ENCODE peak calls at places on chromosomes 16 and 17, in five cellular contexts. One of them, this sample, is unnamed.

GRCh38 chr16:61871837-61872777 is 164.1 kb downstream of the CDH8 start:
- DNase-seq in K562: no peak
- DNase-seq in GM12878: no peak
- DNase-seq in H1: no peak
- DNase-seq in HepG2: no peak
- DNase-seq in this sample: no peak

GRCh38 chr17:34885076-34885475 is 76.2 kb downstream of the CCT6B start:
- DNase-seq in K562: peak; percentile 51
- DNase-seq in GM12878: no peak
- DNase-seq in H1: no peak
- DNase-seq in HepG2: no peak
- DNase-seq in this sample: no peak

GRCh38 chr17:2955931-2956582 is 107.3 kb downstream of the OR1D5 start:
- DNase-seq in K562: no peak
- DNase-seq in GM12878: no peak
- DNase-seq in H1: no peak
- DNase-seq in HepG2: no peak
- DNase-seq in this sample: no peak

GRCh38 chr17:54891176-54891821 is 9.4 kb upstream of the TOM1L1 start:
- DNase-seq in K562: peak; percentile 75
- DNase-seq in GM12878: no peak
- DNase-seq in H1: no peak
- DNase-seq in HepG2: peak; percentile 61
- DNase-seq in this sample: peak; percentile 57

GRCh38 chr16:10988164-10988803 is 43.9 kb downstream of the CLEC16A start:
- DNase-seq in K562: peak; percentile 31
- DNase-seq in GM12878: no peak
- DNase-seq in H1: no peak
- DNase-seq in HepG2: no peak
- DNase-seq in this sample: no peak

GRCh38 chr16:11588321-11589244 is 1.9 kb upstream of the LITAF start:
- DNase-seq in K562: no peak
- DNase-seq in GM12878: no peak
- DNase-seq in H1: no peak
- DNase-seq in HepG2: no peak
- DNase-seq in this sample: no peak

GRCh38 chr16:1500465-1501150 is 7.4 kb downstream of the TELO2 start:
- DNase-seq in K562: no peak
- DNase-seq in GM12878: no peak
- DNase-seq in H1: no peak
- DNase-seq in HepG2: no peak
- DNase-seq in this sample: no peak

GRCh38 chr16:29820730-29821662 is 734 bp downstream of the MVP start:
- DNase-seq in K562: no peak
- DNase-seq in GM12878: peak; percentile 41
- DNase-seq in H1: no peak
- DNase-seq in HepG2: no peak
- DNase-seq in this sample: no peak

GRCh38 chr17:77736721-77737120 is 221.8 kb upstream of the TNRC6C start:
- DNase-seq in K562: no peak
- DNase-seq in GM12878: no peak
- DNase-seq in H1: no peak
- DNase-seq in HepG2: no peak
- DNase-seq in this sample: no peak

GRCh38 chr17:75914643-75915265 is 10.1 kb upstream of the MRPL38 start:
- DNase-seq in K562: no peak
- DNase-seq in GM12878: no peak
- DNase-seq in H1: no peak
- DNase-seq in HepG2: peak; percentile 50
- DNase-seq in this sample: no peak

GRCh38 chr17:44996304-44996703 is 28.2 kb upstream of the C1QL1 start:
- DNase-seq in K562: no peak
- DNase-seq in GM12878: no peak
- DNase-seq in H1: no peak
- DNase-seq in HepG2: no peak
- DNase-seq in this sample: no peak

GRCh38 chr16:81500833-81501521 is 56.4 kb downstream of the CMIP start:
- DNase-seq in K562: no peak
- DNase-seq in GM12878: no peak
- DNase-seq in H1: no peak
- DNase-seq in HepG2: no peak
- DNase-seq in this sample: no peak

GRCh38 chr16:27426423-27427408 is 24.7 kb downstream of the IL21R start:
- DNase-seq in K562: peak; percentile 78
- DNase-seq in GM12878: peak; percentile 93
- DNase-seq in H1: no peak
- DNase-seq in HepG2: peak; percentile 60
- DNase-seq in this sample: peak; percentile 28

GRCh38 chr16:85527042-85527766 is 85.9 kb upstream of the GSE1 start:
- DNase-seq in K562: no peak
- DNase-seq in GM12878: no peak
- DNase-seq in H1: no peak
- DNase-seq in HepG2: no peak
- DNase-seq in this sample: no peak

GRCh38 chr17:66235377-66235994 is 6.3 kb upstream of the APOH start:
- DNase-seq in K562: no peak
- DNase-seq in GM12878: no peak
- DNase-seq in H1: no peak
- DNase-seq in HepG2: peak; percentile 86
- DNase-seq in this sample: no peak

GRCh38 chr17:29048440-29049360 is 5.8 kb downstream of the PIPOX start:
- DNase-seq in K562: no peak
- DNase-seq in GM12878: no peak
- DNase-seq in H1: no peak
- DNase-seq in HepG2: no peak
- DNase-seq in this sample: no peak

GRCh38 chr16:83746611-83747010 is 61.2 kb upstream of the HSBP1 start:
- DNase-seq in K562: no peak
- DNase-seq in GM12878: no peak
- DNase-seq in H1: no peak
- DNase-seq in HepG2: no peak
- DNase-seq in this sample: no peak

GRCh38 chr16:30895592-30896202 is 717 bp upstream of the CTF1 start:
- DNase-seq in K562: peak; percentile 68
- DNase-seq in GM12878: no peak
- DNase-seq in H1: no peak
- DNase-seq in HepG2: no peak
- DNase-seq in this sample: peak; percentile 34

GRCh38 chr17:4942760-4943508 is 2.9 kb downstream of the RNF167 start:
- DNase-seq in K562: no peak
- DNase-seq in GM12878: no peak
- DNase-seq in H1: no peak
- DNase-seq in HepG2: no peak
- DNase-seq in this sample: no peak

GRCh38 chr16:85898521-85899442 is at the start of gene IRF8:
- DNase-seq in K562: no peak
- DNase-seq in GM12878: peak; percentile 59
- DNase-seq in H1: no peak
- DNase-seq in HepG2: no peak
- DNase-seq in this sample: no peak

GRCh38 chr16:8797364-8798173 is at the start of the genes PMM2 and TMEM186:
- DNase-seq in K562: peak; percentile 97
- DNase-seq in GM12878: peak; percentile 92
- DNase-seq in H1: peak; percentile 94
- DNase-seq in HepG2: peak; percentile 99
- DNase-seq in this sample: peak; percentile 88

GRCh38 chr16:50525716-50526115 is 22.5 kb upstream of the NKD1 start:
- DNase-seq in K562: no peak
- DNase-seq in GM12878: no peak
- DNase-seq in H1: no peak
- DNase-seq in HepG2: no peak
- DNase-seq in this sample: no peak

GRCh38 chr16:71230122-71230845 is at the start of gene HYDIN:
- DNase-seq in K562: peak; percentile 67
- DNase-seq in GM12878: no peak
- DNase-seq in H1: peak; percentile 61
- DNase-seq in HepG2: peak; percentile 15
- DNase-seq in this sample: no peak

GRCh38 chr16:69179255-69180010 is 7.5 kb upstream of the SNTB2 start:
- DNase-seq in K562: no peak
- DNase-seq in GM12878: no peak
- DNase-seq in H1: no peak
- DNase-seq in HepG2: peak; percentile 40
- DNase-seq in this sample: no peak

GRCh38 chr16:10868089-10868488 is 8.9 kb upstream of the CIITA start:
- DNase-seq in K562: no peak
- DNase-seq in GM12878: no peak
- DNase-seq in H1: no peak
- DNase-seq in HepG2: no peak
- DNase-seq in this sample: no peak

GRCh38 chr16:19294156-19294649 is 8.7 kb downstream of the CLEC19A start:
- DNase-seq in K562: no peak
- DNase-seq in GM12878: peak; percentile 84
- DNase-seq in H1: no peak
- DNase-seq in HepG2: no peak
- DNase-seq in this sample: no peak

GRCh38 chr16:69150146-69150865 is 17.9 kb downstream of the UTP4 start:
- DNase-seq in K562: peak; percentile 54
- DNase-seq in GM12878: no peak
- DNase-seq in H1: no peak
- DNase-seq in HepG2: peak; percentile 68
- DNase-seq in this sample: peak; percentile 55

GRCh38 chr17:38455288-38455915 is 27.1 kb downstream of the ARHGAP23 start:
- DNase-seq in K562: no peak
- DNase-seq in GM12878: no peak
- DNase-seq in H1: no peak
- DNase-seq in HepG2: no peak
- DNase-seq in this sample: no peak

GRCh38 chr17:8803531-8804416 is 4.6 kb upstream of the MFSD6L start:
- DNase-seq in K562: no peak
- DNase-seq in GM12878: no peak
- DNase-seq in H1: no peak
- DNase-seq in HepG2: peak; percentile 31
- DNase-seq in this sample: no peak
- TF ChIP-seq SRF in K562: no peak
- TF ChIP-seq SRF in GM12878: no peak
- TF ChIP-seq SRF in H1: no peak
- TF ChIP-seq SRF in HepG2: no peak
- TF ChIP-seq SRF in this sample: no peak

GRCh38 chr16:88681709-88682451 is 4.4 kb downstream of the SNAI3 start:
- DNase-seq in K562: no peak
- DNase-seq in GM12878: peak; percentile 84
- DNase-seq in H1: no peak
- DNase-seq in HepG2: no peak
- DNase-seq in this sample: no peak
- TF ChIP-seq SRF in K562: no peak
- TF ChIP-seq SRF in GM12878: no peak
- TF ChIP-seq SRF in H1: no peak
- TF ChIP-seq SRF in HepG2: no peak
- TF ChIP-seq SRF in this sample: no peak

DNA sequence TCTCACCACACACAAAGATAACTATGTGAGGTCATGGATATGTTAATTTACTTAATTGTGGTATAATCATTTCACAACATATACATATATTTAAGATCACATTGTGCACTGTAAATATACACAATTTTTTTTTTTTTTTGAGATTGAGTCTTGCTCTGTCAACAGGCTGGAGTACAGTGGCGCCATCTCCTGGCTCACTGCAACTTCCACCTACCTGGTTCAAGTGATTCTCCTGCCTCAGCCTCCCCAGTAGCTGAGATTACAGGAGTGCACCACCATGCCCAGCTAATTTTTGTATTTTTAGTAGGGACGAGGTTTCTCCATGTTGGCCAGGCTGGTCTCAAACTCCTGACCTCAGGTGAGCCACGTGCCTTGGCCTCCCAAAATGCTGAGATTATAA is 11.5 kb upstream of the PRSS54 start:
- DNase-seq in K562: no peak
- DNase-seq in GM12878: no peak
- DNase-seq in H1: no peak
- DNase-seq in HepG2: peak; percentile 15
- DNase-seq in this sample: peak; percentile 26
- TF ChIP-seq SRF in K562: no peak
- TF ChIP-seq SRF in GM12878: no peak
- TF ChIP-seq SRF in H1: no peak
- TF ChIP-seq SRF in HepG2: no peak
- TF ChIP-seq SRF in this sample: no peak

DNA sequence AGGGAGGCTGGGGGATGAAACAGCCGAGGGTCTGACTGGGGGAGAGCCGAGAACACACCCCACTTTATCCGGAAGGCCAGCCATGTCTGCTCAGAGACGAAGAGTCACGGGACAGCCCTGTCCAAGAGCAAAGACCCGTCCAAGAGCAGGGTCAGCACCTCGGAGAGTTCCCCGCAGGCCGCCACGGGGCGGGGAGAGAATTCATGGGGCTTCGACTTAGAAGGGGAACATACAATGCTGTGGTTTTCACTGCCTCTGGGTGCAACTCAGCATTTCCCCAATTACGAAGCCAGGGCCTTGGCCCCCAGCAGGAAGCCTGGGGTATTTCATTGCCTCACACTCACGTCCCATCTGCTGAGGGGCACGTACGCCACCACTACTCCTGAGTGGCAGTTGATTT is 59.3 kb downstream of the JPH3 start:
- DNase-seq in K562: peak; percentile 75
- DNase-seq in GM12878: no peak
- DNase-seq in H1: peak; percentile 31
- DNase-seq in HepG2: peak; percentile 44
- DNase-seq in this sample: no peak
- TF ChIP-seq SRF in K562: no peak
- TF ChIP-seq SRF in GM12878: no peak
- TF ChIP-seq SRF in H1: no peak
- TF ChIP-seq SRF in HepG2: no peak
- TF ChIP-seq SRF in this sample: no peak

GRCh38 chr17:82702161-82702932 is 3.8 kb upstream of the RAB40B start:
- DNase-seq in K562: no peak
- DNase-seq in GM12878: no peak
- DNase-seq in H1: no peak
- DNase-seq in HepG2: no peak
- DNase-seq in this sample: no peak
- TF ChIP-seq SRF in K562: no peak
- TF ChIP-seq SRF in GM12878: no peak
- TF ChIP-seq SRF in H1: no peak
- TF ChIP-seq SRF in HepG2: no peak
- TF ChIP-seq SRF in this sample: no peak

DNA sequence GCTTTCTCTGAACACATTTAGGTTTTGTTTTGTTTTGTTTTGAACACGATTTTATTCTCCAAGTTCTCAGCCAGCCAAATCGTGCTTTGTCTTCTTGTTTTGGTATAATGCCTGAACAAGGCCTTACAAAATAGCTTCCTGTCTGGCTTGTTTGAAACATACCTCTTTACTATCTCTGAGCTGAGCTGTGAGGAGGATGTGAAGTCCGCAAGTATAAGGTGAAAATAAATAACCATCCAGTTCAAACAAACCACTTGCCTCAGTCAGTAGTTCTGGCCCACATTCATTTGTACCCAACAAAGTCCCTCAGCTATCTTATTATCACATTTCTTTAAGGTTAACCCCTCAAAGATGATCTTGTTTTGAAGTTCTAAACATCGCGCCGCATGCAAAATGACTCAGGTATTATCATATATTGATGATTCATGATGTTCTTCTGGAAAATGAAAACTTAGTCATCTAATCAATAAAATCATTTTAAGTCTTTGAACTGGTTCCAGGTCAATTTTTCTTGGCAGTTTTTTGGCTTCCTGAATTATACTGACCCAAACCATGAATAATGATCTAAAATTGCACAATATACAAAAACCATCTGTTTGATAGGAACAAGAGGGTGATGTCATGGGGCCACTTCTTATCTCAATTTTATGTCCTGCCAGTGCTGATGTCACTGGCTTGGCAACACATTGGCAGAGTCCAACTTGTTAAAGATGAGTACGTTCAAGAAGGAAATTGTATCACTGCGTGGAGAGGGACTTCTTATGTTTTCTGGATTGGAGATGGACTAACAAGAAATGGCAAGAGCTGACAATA is 694.3 kb downstream of the KCNJ2 start:
- DNase-seq in K562: no peak
- DNase-seq in GM12878: no peak
- DNase-seq in H1: no peak
- DNase-seq in HepG2: no peak
- DNase-seq in this sample: peak; percentile 84
- TF ChIP-seq SRF in K562: no peak
- TF ChIP-seq SRF in GM12878: no peak
- TF ChIP-seq SRF in H1: no peak
- TF ChIP-seq SRF in HepG2: no peak
- TF ChIP-seq SRF in this sample: peak; percentile 62

This sample was measured in HCT116.